ENCODE peak calls at places on chromosomes 16 and 17, in six cellular contexts. N is stimulated activated CD4-positive, alpha-beta T cell treated with anti-CD3 and anti-CD28 coated beads, Interleukin-12 subunit alpha, Interleukin-12 subunit beta, amount 100 ng/mL, for 48 hours; T is Kasumi-1; E is GM19239; V is endothelial cell; P is mucosa of descending colon. X is an unnamed sample.

GRCh38 chr17:8862213-8863056 is 5.0 kb downstream of the PIK3R6 start:
- DNase-seq in N (no peak), T (no peak), E (no peak), V (no peak), P (no peak), X (peak)

GRCh38 chr17:36665417-36665816 is 64.0 kb downstream of the MRM1 start:
- DNase-seq in N (no peak), T (no peak), E (no peak), V (no peak), P (no peak), X (no peak)

GRCh38 chr17:13541032-13541480 is 60.7 kb downstream of the HS3ST3A1 start:
- DNase-seq in N (no peak), T (no peak), E (no peak), V (no peak), P (no peak), X (no peak)

GRCh38 chr17:59001158-59001814 is 105.4 kb downstream of the TRIM37 start:
- DNase-seq in N (peak), T (peak), E (peak), V (peak), P (peak), X (no peak)

GRCh38 chr17:41308251-41308917 is 725 bp downstream of the KRTAP16-1 start:
- DNase-seq in N (peak), T (peak), E (no peak), V (no peak), P (peak), X (peak)

GRCh38 chr16:81996664-81997529 is 14.4 kb downstream of the SDR42E1 start:
- DNase-seq in N (no peak), T (peak), E (no peak), V (no peak), P (no peak), X (no peak)

GRCh38 chr16:84194470-84195200 is 3.7 kb downstream of the ADAD2 start:
- DNase-seq in N (no peak), T (no peak), E (peak), V (no peak), P (no peak), X (no peak)

GRCh38 chr17:38844261-38844757 is 9.2 kb downstream of the RPL23 start:
- DNase-seq in N (no peak), T (no peak), E (no peak), V (no peak), P (peak), X (peak)

GRCh38 chr16:84931107-84931494 is 80.2 kb downstream of the ZDHHC7 start:
- DNase-seq in N (no peak), T (no peak), E (no peak), V (no peak), P (no peak), X (no peak)

GRCh38 chr16:31134091-31134571 is 1.4 kb downstream of the PRSS8 start:
- DNase-seq in N (no peak), T (no peak), E (no peak), V (no peak), P (no peak), X (no peak)

GRCh38 chr16:57091200-57091989 is 988 bp upstream of the CPNE2 start:
- DNase-seq in N (no peak), T (no peak), E (no peak), V (no peak), P (peak), X (peak)

GRCh38 chr17:63445571-63446217 is 412 bp downstream of the CYB561 start:
- DNase-seq in N (peak), T (peak), E (peak), V (peak), P (peak), X (no peak)

GRCh38 chr17:42325026-42325425 is 36.7 kb downstream of the STAT5A start:
- DNase-seq in N (no peak), T (no peak), E (no peak), V (no peak), P (no peak), X (no peak)

GRCh38 chr17:54814371-54814770 is 86.3 kb upstream of the TOM1L1 start:
- DNase-seq in N (no peak), T (no peak), E (no peak), V (no peak), P (no peak), X (no peak)

GRCh38 chr16:82761236-82761635 is 134.5 kb downstream of the CDH13 start:
- DNase-seq in N (no peak), T (no peak), E (no peak), V (no peak), P (no peak), X (no peak)

GRCh38 chr17:68513932-68514331 is 1.7 kb downstream of the PRKAR1A start:
- DNase-seq in N (no peak), T (no peak), E (no peak), V (no peak), P (no peak), X (no peak)

GRCh38 chr16:68074850-68075249 is 10.3 kb upstream of the NFATC3 start:
- DNase-seq in N (no peak), T (peak), E (peak), V (no peak), P (peak), X (no peak)

GRCh38 chr16:2524339-2524938 is 4.3 kb downstream of the AMDHD2 start:
- DNase-seq in N (no peak), T (no peak), E (no peak), V (no peak), P (no peak), X (no peak)

GRCh38 chr16:1781758-1782407 is 488 bp downstream of the SPSB3 start:
- DNase-seq in N (peak), T (no peak), E (no peak), V (peak), P (no peak), X (no peak)

GRCh38 chr17:17239832-17240231 is 2.9 kb upstream of the FLCN start:
- DNase-seq in N (no peak), T (no peak), E (no peak), V (no peak), P (no peak), X (no peak)

GRCh38 chr17:44187131-44187899 is 543 bp downstream of the TMUB2 start:
- DNase-seq in N (no peak), T (no peak), E (peak), V (no peak), P (peak), X (no peak)

GRCh38 chr16:87229230-87230192 is 87.7 kb downstream of the C16orf95 start:
- DNase-seq in N (no peak), T (no peak), E (no peak), V (no peak), P (no peak), X (no peak)

GRCh38 chr17:34797724-34798123 is 163.5 kb downstream of the CCT6B start:
- DNase-seq in N (peak), T (peak), E (peak), V (peak), P (peak), X (no peak)

GRCh38 chr17:20294120-20294519 is 173.2 kb downstream of the LGALS9B start:
- DNase-seq in N (no peak), T (no peak), E (no peak), V (no peak), P (no peak), X (no peak)

GRCh38 chr16:88922114-88922825 is 54.7 kb downstream of the CBFA2T3 start:
- DNase-seq in N (no peak), T (peak), E (no peak), V (no peak), P (peak), X (no peak)

GRCh38 chr16:85428899-85429775 is 184.0 kb upstream of the GSE1 start:
- DNase-seq in N (no peak), T (no peak), E (no peak), V (peak), P (no peak), X (no peak)

GRCh38 chr16:81376880-81377279 is 62.1 kb downstream of the GAN start:
- DNase-seq in N (no peak), T (no peak), E (no peak), V (no peak), P (no peak), X (no peak)

GRCh38 chr17:37770631-37771518 is 26.0 kb upstream of the HNF1B start:
- DNase-seq in N (peak), T (peak), E (no peak), V (peak), P (peak), X (peak)

GRCh38 chr17:75604034-75604695 is 16.6 kb downstream of the MYO15B start:
- DNase-seq in N (no peak), T (no peak), E (no peak), V (no peak), P (peak), X (no peak)

GRCh38 chr17:48198950-48199541 is 91.5 kb downstream of the SNX11 start:
- DNase-seq in N (no peak), T (no peak), E (no peak), V (no peak), P (peak), X (no peak)

GRCh38 chr16:84982434-84982833 is 28.9 kb downstream of the ZDHHC7 start:
- DNase-seq in N (no peak), T (no peak), E (no peak), V (no peak), P (peak), X (no peak)

GRCh38 chr17:81049372-81049911 is 14.5 kb downstream of the BAIAP2 start:
- DNase-seq in N (no peak), T (no peak), E (no peak), V (no peak), P (no peak), X (no peak)

GRCh38 chr17:66373944-66374817 is 71.8 kb downstream of the PRKCA start:
- DNase-seq in N (peak), T (peak), E (no peak), V (no peak), P (peak), X (no peak)

GRCh38 chr16:78647019-78647418 is 547.6 kb downstream of the WWOX start:
- DNase-seq in N (no peak), T (no peak), E (no peak), V (no peak), P (no peak), X (no peak)

GRCh38 chr17:77637807-77638182 is 320.7 kb upstream of the TNRC6C start:
- DNase-seq in N (no peak), T (no peak), E (no peak), V (no peak), P (no peak), X (no peak)

GRCh38 chr16:70391881-70392481 is 45.3 kb downstream of the DDX19A start:
- DNase-seq in N (no peak), T (no peak), E (no peak), V (no peak), P (no peak), X (no peak)

X was measured in breast epithelium.